ENCODE peak calls at places on chromosomes 7 and 10, in ten cellular contexts. One of them, this sample, is unnamed.

GRCh38 chr10:70355234-70356021 is 27.0 kb downstream of the LRRC20 start:
- DNase-seq in NCI-H460: no peak
- DNase-seq in Caki2: no peak
- DNase-seq in stimulated activated CD8-positive, alpha-beta memory T cell treated with anti-CD3 and anti-CD28 coated beads, Interleukin-12 subunit alpha, Interleukin-12 subunit beta, amount 100 ng/mL, for 4 hours: no peak
- DNase-seq in cardiac muscle cell: no peak
- DNase-seq in activated T-cell treated with anti-CD3 and anti-CD28 coated beads for 1 hour: no peak
- DNase-seq in psoas muscle: no peak
- DNase-seq in foreskin fibroblast: no peak
- DNase-seq in activated CD4-positive, alpha-beta T cell treated with anti-CD3 and anti-CD28 coated beads, Interleukin-2, amount 50 U/mL, for 48 hours: peak; percentile 21
- DNase-seq in H1: no peak
- DNase-seq in this sample: no peak

GRCh38 chr10:119211176-119211575 is 3.8 kb downstream of the GRK5 start:
- DNase-seq in psoas muscle: no peak
- DNase-seq in activated T-cell treated with anti-CD3 and anti-CD28 coated beads for 1 hour: no peak
- DNase-seq in activated CD4-positive, alpha-beta T cell treated with anti-CD3 and anti-CD28 coated beads, Interleukin-2, amount 50 U/mL, for 48 hours: no peak
- DNase-seq in cardiac muscle cell: no peak
- DNase-seq in foreskin fibroblast: peak; percentile 66
- DNase-seq in Caki2: no peak
- DNase-seq in NCI-H460: no peak
- DNase-seq in H1: no peak
- DNase-seq in stimulated activated CD8-positive, alpha-beta memory T cell treated with anti-CD3 and anti-CD28 coated beads, Interleukin-12 subunit alpha, Interleukin-12 subunit beta, amount 100 ng/mL, for 4 hours: no peak
- DNase-seq in this sample: no peak

GRCh38 chr7:155938129-155938528 is 125.9 kb upstream of the SHH start:
- DNase-seq in cardiac muscle cell: no peak
- DNase-seq in foreskin fibroblast: no peak
- DNase-seq in Caki2: no peak
- DNase-seq in NCI-H460: no peak
- DNase-seq in H1: no peak
- DNase-seq in activated CD4-positive, alpha-beta T cell treated with anti-CD3 and anti-CD28 coated beads, Interleukin-2, amount 50 U/mL, for 48 hours: no peak
- DNase-seq in activated T-cell treated with anti-CD3 and anti-CD28 coated beads for 1 hour: no peak
- DNase-seq in stimulated activated CD8-positive, alpha-beta memory T cell treated with anti-CD3 and anti-CD28 coated beads, Interleukin-12 subunit alpha, Interleukin-12 subunit beta, amount 100 ng/mL, for 4 hours: no peak
- DNase-seq in psoas muscle: no peak
- DNase-seq in this sample: no peak

GRCh38 chr10:58157076-58157766 is 110.5 kb downstream of the IPMK start:
- DNase-seq in H1: no peak
- DNase-seq in Caki2: peak; percentile 60
- DNase-seq in cardiac muscle cell: no peak
- DNase-seq in psoas muscle: no peak
- DNase-seq in activated CD4-positive, alpha-beta T cell treated with anti-CD3 and anti-CD28 coated beads, Interleukin-2, amount 50 U/mL, for 48 hours: no peak
- DNase-seq in NCI-H460: no peak
- DNase-seq in foreskin fibroblast: peak; percentile 98
- DNase-seq in stimulated activated CD8-positive, alpha-beta memory T cell treated with anti-CD3 and anti-CD28 coated beads, Interleukin-12 subunit alpha, Interleukin-12 subunit beta, amount 100 ng/mL, for 4 hours: no peak
- DNase-seq in activated T-cell treated with anti-CD3 and anti-CD28 coated beads for 1 hour: no peak
- DNase-seq in this sample: no peak

GRCh38 chr10:111698711-111699110 is 484.9 kb downstream of the GPAM start:
- DNase-seq in psoas muscle: no peak
- DNase-seq in Caki2: no peak
- DNase-seq in foreskin fibroblast: peak; percentile 50
- DNase-seq in activated CD4-positive, alpha-beta T cell treated with anti-CD3 and anti-CD28 coated beads, Interleukin-2, amount 50 U/mL, for 48 hours: no peak
- DNase-seq in NCI-H460: no peak
- DNase-seq in stimulated activated CD8-positive, alpha-beta memory T cell treated with anti-CD3 and anti-CD28 coated beads, Interleukin-12 subunit alpha, Interleukin-12 subunit beta, amount 100 ng/mL, for 4 hours: no peak
- DNase-seq in cardiac muscle cell: no peak
- DNase-seq in H1: no peak
- DNase-seq in activated T-cell treated with anti-CD3 and anti-CD28 coated beads for 1 hour: no peak
- DNase-seq in this sample: no peak

GRCh38 chr10:117967149-117967548 is 79.6 kb downstream of the RAB11FIP2 start:
- DNase-seq in NCI-H460: no peak
- DNase-seq in cardiac muscle cell: no peak
- DNase-seq in psoas muscle: no peak
- DNase-seq in activated CD4-positive, alpha-beta T cell treated with anti-CD3 and anti-CD28 coated beads, Interleukin-2, amount 50 U/mL, for 48 hours: no peak
- DNase-seq in H1: no peak
- DNase-seq in stimulated activated CD8-positive, alpha-beta memory T cell treated with anti-CD3 and anti-CD28 coated beads, Interleukin-12 subunit alpha, Interleukin-12 subunit beta, amount 100 ng/mL, for 4 hours: no peak
- DNase-seq in foreskin fibroblast: no peak
- DNase-seq in activated T-cell treated with anti-CD3 and anti-CD28 coated beads for 1 hour: no peak
- DNase-seq in Caki2: no peak
- DNase-seq in this sample: no peak

GRCh38 chr10:58642283-58642682 is 129.6 kb downstream of the BICC1 start:
- DNase-seq in foreskin fibroblast: peak; percentile 87
- DNase-seq in cardiac muscle cell: no peak
- DNase-seq in stimulated activated CD8-positive, alpha-beta memory T cell treated with anti-CD3 and anti-CD28 coated beads, Interleukin-12 subunit alpha, Interleukin-12 subunit beta, amount 100 ng/mL, for 4 hours: no peak
- DNase-seq in H1: no peak
- DNase-seq in psoas muscle: no peak
- DNase-seq in NCI-H460: no peak
- DNase-seq in activated CD4-positive, alpha-beta T cell treated with anti-CD3 and anti-CD28 coated beads, Interleukin-2, amount 50 U/mL, for 48 hours: no peak
- DNase-seq in Caki2: peak; percentile 41
- DNase-seq in activated T-cell treated with anti-CD3 and anti-CD28 coated beads for 1 hour: no peak
- DNase-seq in this sample: no peak

GRCh38 chr7:17986826-17987225 is 40.8 kb downstream of the PRPS1L1 start:
- DNase-seq in H1: no peak
- DNase-seq in Caki2: no peak
- DNase-seq in NCI-H460: no peak
- DNase-seq in activated T-cell treated with anti-CD3 and anti-CD28 coated beads for 1 hour: no peak
- DNase-seq in activated CD4-positive, alpha-beta T cell treated with anti-CD3 and anti-CD28 coated beads, Interleukin-2, amount 50 U/mL, for 48 hours: no peak
- DNase-seq in foreskin fibroblast: peak; percentile 82
- DNase-seq in stimulated activated CD8-positive, alpha-beta memory T cell treated with anti-CD3 and anti-CD28 coated beads, Interleukin-12 subunit alpha, Interleukin-12 subunit beta, amount 100 ng/mL, for 4 hours: no peak
- DNase-seq in cardiac muscle cell: no peak
- DNase-seq in psoas muscle: no peak
- DNase-seq in this sample: no peak

GRCh38 chr10:72862957-72863356 is 30.6 kb upstream of the OIT3 start:
- DNase-seq in H1: no peak
- DNase-seq in activated T-cell treated with anti-CD3 and anti-CD28 coated beads for 1 hour: no peak
- DNase-seq in psoas muscle: no peak
- DNase-seq in Caki2: no peak
- DNase-seq in cardiac muscle cell: no peak
- DNase-seq in activated CD4-positive, alpha-beta T cell treated with anti-CD3 and anti-CD28 coated beads, Interleukin-2, amount 50 U/mL, for 48 hours: no peak
- DNase-seq in NCI-H460: no peak
- DNase-seq in foreskin fibroblast: no peak
- DNase-seq in stimulated activated CD8-positive, alpha-beta memory T cell treated with anti-CD3 and anti-CD28 coated beads, Interleukin-12 subunit alpha, Interleukin-12 subunit beta, amount 100 ng/mL, for 4 hours: no peak
- DNase-seq in this sample: no peak

This sample was measured in T follicular helper cell.